ENCODE peak calls at places on chromosomes 12 and 14, in nine cellular contexts. E, R, T, W, P, F, I, J and V are unnamed samples.

GRCh38 chr12:131934535-131934934 is 5.5 kb downstream of the PUS1 start:
- DNase-seq in J (no peak), F (no peak), I (no peak), W (no peak), T (no peak), E (no peak), P (no peak), R (no peak), V (no peak)

GRCh38 chr12:113862570-113863454 is 103.3 kb downstream of the RBM19 start:
- DNase-seq in P (peak), T (no peak), E (no peak), J (no peak), R (no peak), F (peak), I (no peak), W (no peak), V (no peak)

GRCh38 chr12:27733052-27733656 is 22.5 kb downstream of the MRPS35 start:
- DNase-seq in E (peak), P (peak), R (no peak), F (no peak), I (no peak), J (no peak), W (peak), T (peak), V (no peak)

GRCh38 chr14:104998801-104999200 is 13.2 kb downstream of the CLBA1 start:
- DNase-seq in W (no peak), R (no peak), F (no peak), E (peak), I (no peak), J (no peak), T (peak), P (no peak), V (no peak)

GRCh38 chr12:94718114-94718513 is 67.8 kb upstream of the TMCC3 start:
- DNase-seq in F (no peak), R (no peak), W (no peak), J (no peak), P (no peak), I (no peak), T (no peak), E (peak), V (no peak)

GRCh38 chr14:71488703-71489141 is 443.5 kb upstream of the RGS6 start:
- DNase-seq in J (no peak), W (no peak), I (no peak), E (no peak), T (no peak), R (no peak), F (no peak), P (peak), V (no peak)

GRCh38 chr14:71606064-71606463 is 326.2 kb upstream of the RGS6 start:
- DNase-seq in F (no peak), T (no peak), J (no peak), P (no peak), E (no peak), I (no peak), R (no peak), W (no peak), V (no peak)

GRCh38 chr12:104010121-104010520 is 39.9 kb downstream of the GLT8D2 start:
- DNase-seq in E (no peak), R (no peak), J (no peak), P (no peak), F (no peak), T (no peak), I (no peak), W (no peak), V (no peak)